ENCODE peak calls at places on chromosome 9, in ten cellular contexts. One of them, this sample, is unnamed.

GRCh38 chr9:136160321-136160938 is 41.8 kb upstream of the TMEM250 start:
- DNase-seq in fibroblast of the aortic adventitia: no peak
- DNase-seq in SW480: no peak
- DNase-seq in astrocyte: no peak
- DNase-seq in cardiac fibroblast: no peak
- DNase-seq in Right ventricle myocardium superior: peak; percentile 31
- DNase-seq in NCI-H1092: no peak
- DNase-seq in left ventricle myocardium superior: no peak
- DNase-seq in fibroblast of mammary gland: no peak
- DNase-seq in renal cortical epithelial cell: no peak
- DNase-seq in this sample: no peak

GRCh38 chr9:16154570-16155078 is 601.8 kb downstream of the CCDC171 start:
- DNase-seq in astrocyte: no peak
- DNase-seq in SW480: peak; percentile 44
- DNase-seq in left ventricle myocardium superior: peak; percentile 68
- DNase-seq in fibroblast of mammary gland: peak; percentile 35
- DNase-seq in Right ventricle myocardium superior: peak; percentile 58
- DNase-seq in NCI-H1092: peak; percentile 53
- DNase-seq in cardiac fibroblast: peak; percentile 33
- DNase-seq in renal cortical epithelial cell: peak; percentile 43
- DNase-seq in fibroblast of the aortic adventitia: peak; percentile 24
- DNase-seq in this sample: no peak

GRCh38 chr9:18706648-18707047 is 232.7 kb downstream of the ADAMTSL1 start:
- DNase-seq in NCI-H1092: no peak
- DNase-seq in fibroblast of mammary gland: no peak
- DNase-seq in astrocyte: no peak
- DNase-seq in Right ventricle myocardium superior: no peak
- DNase-seq in SW480: no peak
- DNase-seq in left ventricle myocardium superior: no peak
- DNase-seq in cardiac fibroblast: no peak
- DNase-seq in renal cortical epithelial cell: no peak
- DNase-seq in fibroblast of the aortic adventitia: no peak
- DNase-seq in this sample: no peak

GRCh38 chr9:136799079-136799853 is 3.1 kb downstream of the CCDC183 start:
- DNase-seq in Right ventricle myocardium superior: peak; percentile 43
- DNase-seq in SW480: no peak
- DNase-seq in NCI-H1092: peak; percentile 70
- DNase-seq in fibroblast of the aortic adventitia: no peak
- DNase-seq in fibroblast of mammary gland: no peak
- DNase-seq in left ventricle myocardium superior: no peak
- DNase-seq in renal cortical epithelial cell: no peak
- DNase-seq in cardiac fibroblast: no peak
- DNase-seq in astrocyte: no peak
- DNase-seq in this sample: no peak

GRCh38 chr9:111099199-111100005 is 61.1 kb upstream of the LPAR1 start:
- DNase-seq in astrocyte: no peak
- DNase-seq in fibroblast of the aortic adventitia: no peak
- DNase-seq in SW480: no peak
- DNase-seq in NCI-H1092: no peak
- DNase-seq in Right ventricle myocardium superior: no peak
- DNase-seq in fibroblast of mammary gland: no peak
- DNase-seq in cardiac fibroblast: no peak
- DNase-seq in renal cortical epithelial cell: peak; percentile 81
- DNase-seq in left ventricle myocardium superior: no peak
- DNase-seq in this sample: no peak

GRCh38 chr9:35653611-35654010 is 2.9 kb upstream of the SIT1 start:
- DNase-seq in Right ventricle myocardium superior: no peak
- DNase-seq in SW480: no peak
- DNase-seq in NCI-H1092: no peak
- DNase-seq in fibroblast of mammary gland: no peak
- DNase-seq in cardiac fibroblast: no peak
- DNase-seq in fibroblast of the aortic adventitia: no peak
- DNase-seq in left ventricle myocardium superior: no peak
- DNase-seq in renal cortical epithelial cell: no peak
- DNase-seq in astrocyte: no peak
- DNase-seq in this sample: no peak

GRCh38 chr9:129327552-129328283 is 149.7 kb upstream of the IER5L start:
- DNase-seq in fibroblast of the aortic adventitia: no peak
- DNase-seq in NCI-H1092: no peak
- DNase-seq in SW480: no peak
- DNase-seq in cardiac fibroblast: no peak
- DNase-seq in renal cortical epithelial cell: peak; percentile 44
- DNase-seq in fibroblast of mammary gland: no peak
- DNase-seq in left ventricle myocardium superior: peak; percentile 30
- DNase-seq in Right ventricle myocardium superior: no peak
- DNase-seq in astrocyte: no peak
- DNase-seq in this sample: no peak

GRCh38 chr9:77588319-77588937 is 59.7 kb downstream of the GNA14 start:
- DNase-seq in left ventricle myocardium superior: no peak
- DNase-seq in renal cortical epithelial cell: peak; percentile 72
- DNase-seq in cardiac fibroblast: peak; percentile 81
- DNase-seq in NCI-H1092: no peak
- DNase-seq in SW480: peak; percentile 9
- DNase-seq in fibroblast of the aortic adventitia: peak; percentile 89
- DNase-seq in Right ventricle myocardium superior: no peak
- DNase-seq in fibroblast of mammary gland: peak; percentile 94
- DNase-seq in astrocyte: peak; percentile 90
- DNase-seq in this sample: peak; percentile 50

GRCh38 chr9:116087246-116087645 is 66.3 kb upstream of the PAPPA start:
- DNase-seq in fibroblast of the aortic adventitia: peak; percentile 97
- DNase-seq in NCI-H1092: no peak
- DNase-seq in fibroblast of mammary gland: peak; percentile 89
- DNase-seq in SW480: no peak
- DNase-seq in cardiac fibroblast: peak; percentile 86
- DNase-seq in renal cortical epithelial cell: peak; percentile 89
- DNase-seq in Right ventricle myocardium superior: peak; percentile 63
- DNase-seq in left ventricle myocardium superior: peak; percentile 53
- DNase-seq in astrocyte: peak; percentile 90
- DNase-seq in this sample: peak; percentile 63

GRCh38 chr9:107161338-107161737 is 121.7 kb upstream of the RAD23B start:
- DNase-seq in Right ventricle myocardium superior: no peak
- DNase-seq in left ventricle myocardium superior: no peak
- DNase-seq in fibroblast of the aortic adventitia: no peak
- DNase-seq in renal cortical epithelial cell: no peak
- DNase-seq in NCI-H1092: no peak
- DNase-seq in cardiac fibroblast: no peak
- DNase-seq in astrocyte: no peak
- DNase-seq in fibroblast of mammary gland: no peak
- DNase-seq in SW480: no peak
- DNase-seq in this sample: no peak

GRCh38 chr9:8855046-8855445 is 1055.5 kb upstream of the DMAC1 start:
- DNase-seq in NCI-H1092: peak; percentile 29
- DNase-seq in renal cortical epithelial cell: peak; percentile 62
- DNase-seq in astrocyte: no peak
- DNase-seq in SW480: no peak
- DNase-seq in Right ventricle myocardium superior: no peak
- DNase-seq in left ventricle myocardium superior: no peak
- DNase-seq in fibroblast of mammary gland: peak; percentile 59
- DNase-seq in fibroblast of the aortic adventitia: peak; percentile 67
- DNase-seq in cardiac fibroblast: peak; percentile 41
- DNase-seq in this sample: peak; percentile 18

GRCh38 chr9:116928884-116929283 is 241.8 kb downstream of the TRIM32 start:
- DNase-seq in Right ventricle myocardium superior: no peak
- DNase-seq in left ventricle myocardium superior: no peak
- DNase-seq in cardiac fibroblast: no peak
- DNase-seq in SW480: peak; percentile 21
- DNase-seq in NCI-H1092: no peak
- DNase-seq in renal cortical epithelial cell: peak; percentile 37
- DNase-seq in fibroblast of mammary gland: no peak
- DNase-seq in astrocyte: no peak
- DNase-seq in fibroblast of the aortic adventitia: no peak
- DNase-seq in this sample: no peak

GRCh38 chr9:33408087-33408486 is 5.7 kb upstream of the AQP7 start:
- DNase-seq in left ventricle myocardium superior: no peak
- DNase-seq in fibroblast of mammary gland: peak; percentile 30
- DNase-seq in renal cortical epithelial cell: no peak
- DNase-seq in Right ventricle myocardium superior: no peak
- DNase-seq in cardiac fibroblast: peak; percentile 22
- DNase-seq in SW480: no peak
- DNase-seq in fibroblast of the aortic adventitia: no peak
- DNase-seq in NCI-H1092: no peak
- DNase-seq in astrocyte: no peak
- DNase-seq in this sample: no peak

GRCh38 chr9:87324613-87325194 is 173.0 kb upstream of the DAPK1 start:
- DNase-seq in astrocyte: peak; percentile 26
- DNase-seq in left ventricle myocardium superior: no peak
- DNase-seq in renal cortical epithelial cell: peak; percentile 68
- DNase-seq in fibroblast of the aortic adventitia: peak; percentile 85
- DNase-seq in cardiac fibroblast: peak; percentile 79
- DNase-seq in Right ventricle myocardium superior: no peak
- DNase-seq in fibroblast of mammary gland: peak; percentile 78
- DNase-seq in NCI-H1092: peak; percentile 7
- DNase-seq in SW480: peak; percentile 49
- DNase-seq in this sample: peak; percentile 65

GRCh38 chr9:109463924-109464625 is 34.0 kb downstream of the PTPN3 start:
- DNase-seq in left ventricle myocardium superior: no peak
- DNase-seq in SW480: no peak
- DNase-seq in Right ventricle myocardium superior: no peak
- DNase-seq in fibroblast of the aortic adventitia: no peak
- DNase-seq in astrocyte: no peak
- DNase-seq in fibroblast of mammary gland: peak; percentile 6
- DNase-seq in renal cortical epithelial cell: peak; percentile 60
- DNase-seq in cardiac fibroblast: no peak
- DNase-seq in NCI-H1092: no peak
- DNase-seq in this sample: no peak

GRCh38 chr9:68560131-68560844 is 19.6 kb upstream of the TMEM252 start:
- DNase-seq in renal cortical epithelial cell: peak; percentile 72
- DNase-seq in fibroblast of the aortic adventitia: peak; percentile 84
- DNase-seq in cardiac fibroblast: peak; percentile 70
- DNase-seq in SW480: no peak
- DNase-seq in Right ventricle myocardium superior: peak; percentile 75
- DNase-seq in fibroblast of mammary gland: peak; percentile 70
- DNase-seq in astrocyte: no peak
- DNase-seq in NCI-H1092: no peak
- DNase-seq in left ventricle myocardium superior: peak; percentile 56
- DNase-seq in this sample: peak; percentile 39

GRCh38 chr9:131617611-131618010 is 72.3 kb downstream of the PRRT1B start:
- DNase-seq in renal cortical epithelial cell: no peak
- DNase-seq in fibroblast of the aortic adventitia: no peak
- DNase-seq in NCI-H1092: no peak
- DNase-seq in cardiac fibroblast: no peak
- DNase-seq in fibroblast of mammary gland: no peak
- DNase-seq in left ventricle myocardium superior: peak; percentile 36
- DNase-seq in Right ventricle myocardium superior: peak; percentile 44
- DNase-seq in astrocyte: no peak
- DNase-seq in SW480: no peak
- DNase-seq in this sample: no peak

GRCh38 chr9:75185585-75186170 is 97.4 kb downstream of the OSTF1 start:
- DNase-seq in cardiac fibroblast: peak; percentile 57
- DNase-seq in fibroblast of mammary gland: peak; percentile 32
- DNase-seq in renal cortical epithelial cell: peak; percentile 29
- DNase-seq in fibroblast of the aortic adventitia: peak; percentile 18
- DNase-seq in Right ventricle myocardium superior: no peak
- DNase-seq in astrocyte: no peak
- DNase-seq in left ventricle myocardium superior: no peak
- DNase-seq in NCI-H1092: no peak
- DNase-seq in SW480: peak; percentile 58
- DNase-seq in this sample: peak; percentile 60

GRCh38 chr9:120944434-120945125 is 18.0 kb upstream of the TRAF1 start:
- DNase-seq in fibroblast of mammary gland: no peak
- DNase-seq in fibroblast of the aortic adventitia: no peak
- DNase-seq in NCI-H1092: no peak
- DNase-seq in cardiac fibroblast: no peak
- DNase-seq in left ventricle myocardium superior: no peak
- DNase-seq in renal cortical epithelial cell: no peak
- DNase-seq in SW480: no peak
- DNase-seq in astrocyte: no peak
- DNase-seq in Right ventricle myocardium superior: no peak
- DNase-seq in this sample: no peak

GRCh38 chr9:134846699-134847098 is 33.9 kb upstream of the FCN2 start:
- DNase-seq in cardiac fibroblast: no peak
- DNase-seq in astrocyte: no peak
- DNase-seq in fibroblast of mammary gland: no peak
- DNase-seq in renal cortical epithelial cell: no peak
- DNase-seq in fibroblast of the aortic adventitia: no peak
- DNase-seq in SW480: no peak
- DNase-seq in Right ventricle myocardium superior: no peak
- DNase-seq in left ventricle myocardium superior: no peak
- DNase-seq in NCI-H1092: no peak
- DNase-seq in this sample: no peak

GRCh38 chr9:76369583-76369982 is 24.6 kb downstream of the RFK start:
- DNase-seq in fibroblast of mammary gland: peak; percentile 18
- DNase-seq in cardiac fibroblast: peak; percentile 36
- DNase-seq in astrocyte: peak; percentile 80
- DNase-seq in renal cortical epithelial cell: peak; percentile 95
- DNase-seq in NCI-H1092: peak; percentile 90
- DNase-seq in fibroblast of the aortic adventitia: peak; percentile 69
- DNase-seq in left ventricle myocardium superior: no peak
- DNase-seq in Right ventricle myocardium superior: no peak
- DNase-seq in SW480: peak; percentile 76
- DNase-seq in this sample: peak; percentile 48

GRCh38 chr9:136361047-136361756 is 2.3 kb downstream of the DNLZ start:
- DNase-seq in fibroblast of mammary gland: peak; percentile 36
- DNase-seq in Right ventricle myocardium superior: no peak
- DNase-seq in left ventricle myocardium superior: no peak
- DNase-seq in astrocyte: no peak
- DNase-seq in cardiac fibroblast: no peak
- DNase-seq in NCI-H1092: no peak
- DNase-seq in fibroblast of the aortic adventitia: peak; percentile 11
- DNase-seq in SW480: no peak
- DNase-seq in renal cortical epithelial cell: no peak
- DNase-seq in this sample: no peak

GRCh38 chr9:83475741-83476140 is 62.5 kb downstream of the FRMD3 start:
- DNase-seq in renal cortical epithelial cell: no peak
- DNase-seq in fibroblast of mammary gland: no peak
- DNase-seq in SW480: no peak
- DNase-seq in cardiac fibroblast: peak; percentile 67
- DNase-seq in astrocyte: no peak
- DNase-seq in Right ventricle myocardium superior: no peak
- DNase-seq in NCI-H1092: no peak
- DNase-seq in left ventricle myocardium superior: no peak
- DNase-seq in fibroblast of the aortic adventitia: no peak
- DNase-seq in this sample: no peak

GRCh38 chr9:122099271-122099869 is 6.3 kb upstream of the TTLL11 start:
- DNase-seq in SW480: peak; percentile 66
- DNase-seq in astrocyte: no peak
- DNase-seq in cardiac fibroblast: peak; percentile 84
- DNase-seq in NCI-H1092: peak; percentile 60
- DNase-seq in fibroblast of the aortic adventitia: peak; percentile 85
- DNase-seq in Right ventricle myocardium superior: peak; percentile 92
- DNase-seq in renal cortical epithelial cell: peak; percentile 61
- DNase-seq in left ventricle myocardium superior: peak; percentile 92
- DNase-seq in fibroblast of mammary gland: peak; percentile 71
- DNase-seq in this sample: peak; percentile 53

GRCh38 chr9:14395300-14396082 is 81.5 kb upstream of the NFIB start:
- DNase-seq in fibroblast of the aortic adventitia: no peak
- DNase-seq in cardiac fibroblast: no peak
- DNase-seq in renal cortical epithelial cell: no peak
- DNase-seq in left ventricle myocardium superior: peak; percentile 60
- DNase-seq in NCI-H1092: no peak
- DNase-seq in astrocyte: no peak
- DNase-seq in fibroblast of mammary gland: no peak
- DNase-seq in SW480: peak; percentile 68
- DNase-seq in Right ventricle myocardium superior: peak; percentile 59
- DNase-seq in this sample: no peak

GRCh38 chr9:134937566-134938345 is 20.0 kb upstream of the FCN1 start:
- DNase-seq in cardiac fibroblast: no peak
- DNase-seq in SW480: no peak
- DNase-seq in Right ventricle myocardium superior: no peak
- DNase-seq in fibroblast of the aortic adventitia: no peak
- DNase-seq in astrocyte: no peak
- DNase-seq in NCI-H1092: no peak
- DNase-seq in left ventricle myocardium superior: no peak
- DNase-seq in renal cortical epithelial cell: no peak
- DNase-seq in fibroblast of mammary gland: no peak
- DNase-seq in this sample: no peak

GRCh38 chr9:89080193-89080592 is 88.9 kb downstream of the S1PR3 start:
- DNase-seq in renal cortical epithelial cell: no peak
- DNase-seq in left ventricle myocardium superior: peak; percentile 79
- DNase-seq in NCI-H1092: no peak
- DNase-seq in Right ventricle myocardium superior: peak; percentile 83
- DNase-seq in astrocyte: no peak
- DNase-seq in cardiac fibroblast: peak; percentile 78
- DNase-seq in fibroblast of mammary gland: peak; percentile 83
- DNase-seq in fibroblast of the aortic adventitia: peak; percentile 75
- DNase-seq in SW480: no peak
- DNase-seq in this sample: no peak